ENCODE peak calls at places on chromosomes 13 and 19, in eight cellular contexts. L is activated naive CD4-positive, alpha-beta T cell; J is RCC 7860; E is stomach; B is Right ventricle myocardium superior; I is iPS-NIHi11; X is cardiac fibroblast; U is activated T-helper 2 cell treated with anti-CD3 and anti-CD28 coated beads, Interferon-gamma antibody, Interleukin-2, Interleukin-4, amounts not matched to agents 10 μg/mL and 5 μg/mL and 100 μg/mL, durations not matched to agents 14 hours and 24 hours and 36 hours. P is an unnamed sample.
A peak's percentile ranks its signal among the peaks of the same experiment; 100 is the strongest.

GRCh38 chr19:4678881-4679379 is 8.8 kb upstream of the MYDGF start:
- DNase-seq in L (no peak), J (no peak), E (no peak), B (no peak), I (peak; percentile 93), X (peak; percentile 19), U (no peak), P (peak; percentile 37)

GRCh38 chr19:53813996-53814395 is 10.1 kb downstream of the NLRP12 start:
- DNase-seq in L (no peak), J (peak; percentile 70), E (no peak), B (no peak), I (no peak), X (peak; percentile 70), U (no peak), P (no peak)

GRCh38 chr19:5978606-5979552 is 939 bp upstream of the RANBP3 start:
- DNase-seq in L (no peak), J (no peak), E (no peak), B (no peak), I (no peak), X (no peak), U (no peak), P (no peak)

GRCh38 chr19:10398819-10399218 is 4.5 kb downstream of the CDC37 start:
- DNase-seq in L (no peak), J (no peak), E (no peak), B (no peak), I (no peak), X (no peak), U (no peak), P (no peak)

GRCh38 chr19:55258476-55258827 is 365 bp downstream of the PPP6R1 start:
- DNase-seq in L (no peak), J (no peak), E (no peak), B (no peak), I (peak; percentile 53), X (no peak), U (peak; percentile 34), P (no peak)

GRCh38 chr13:42497798-42498197 is 76.2 kb upstream of the TNFSF11 start:
- DNase-seq in L (no peak), J (peak; percentile 40), E (no peak), B (no peak), I (no peak), X (peak; percentile 92), U (no peak), P (peak; percentile 85)

GRCh38 chr19:2512523-2513431 is 36.9 kb downstream of the GADD45B start:
- DNase-seq in L (no peak), J (no peak), E (peak; percentile 52), B (no peak), I (no peak), X (no peak), U (no peak), P (no peak)

GRCh38 chr19:54674021-54674617 is 11.3 kb downstream of the LILRB4 start:
- DNase-seq in L (no peak), J (no peak), E (no peak), B (no peak), I (no peak), X (peak; percentile 59), U (no peak), P (no peak)

GRCh38 chr13:110811751-110812110 is 98.2 kb downstream of the ING1 start:
- DNase-seq in L (no peak), J (no peak), E (no peak), B (no peak), I (no peak), X (no peak), U (no peak), P (no peak)

GRCh38 chr19:40553885-40554857 is 22.5 kb upstream of the SHKBP1 start:
- DNase-seq in L (no peak), J (no peak), E (no peak), B (no peak), I (peak; percentile 85), X (no peak), U (no peak), P (no peak)

GRCh38 chr19:5231857-5232503 is 108.6 kb downstream of the PTPRS start:
- DNase-seq in L (no peak), J (no peak), E (no peak), B (no peak), I (no peak), X (peak; percentile 13), U (no peak), P (peak; percentile 10)

GRCh38 chr13:99977912-99978780 is 3.4 kb upstream of the ZIC2 start:
- DNase-seq in L (no peak), J (no peak), E (no peak), B (no peak), I (no peak), X (no peak), U (no peak), P (peak; percentile 35)

GRCh38 chr13:95154441-95154886 is 146.8 kb downstream of the ABCC4 start:
- DNase-seq in L (no peak), J (no peak), E (no peak), B (no peak), I (no peak), X (peak; percentile 79), U (no peak), P (no peak)

GRCh38 chr19:5225486-5226345 is 114.9 kb downstream of the PTPRS start:
- DNase-seq in L (no peak), J (no peak), E (no peak), B (no peak), I (peak; percentile 59), X (no peak), U (no peak), P (no peak)

GRCh38 chr13:32228330-32229041 is 86.7 kb downstream of the ZAR1L start:
- DNase-seq in L (no peak), J (no peak), E (no peak), B (no peak), I (no peak), X (peak; percentile 52), U (no peak), P (peak; percentile 75)

GRCh38 chr19:32691291-32691951 is at the start of gene NUDT19:
- DNase-seq in L (peak; percentile 45), J (peak; percentile 75), E (peak; percentile 89), B (peak; percentile 93), I (no peak), X (peak; percentile 83), U (peak; percentile 78), P (peak; percentile 71)